ENCODE peak calls at places on chromosomes 1 and 21, in eight cellular contexts. V is activated CD8-positive, alpha-beta memory T cell treated with anti-CD3 and anti-CD28 coated beads for 24 hours; E is stimulated activated CD4-positive, alpha-beta T cell treated with anti-CD3 and anti-CD28 coated beads, Interleukin-12 subunit alpha, Interleukin-12 subunit beta, amount 100 ng/mL, for 48 hours; Y is activated naive CD4-positive, alpha-beta T cell treated with anti-CD3 and anti-CD28 coated beads, Interleukin-2, amount 50 U/mL, for 16 hours; R is CD14-positive monocyte; H is aorta; G is mucosa of gallbladder; L is CD4-positive, CD25-positive, alpha-beta regulatory T cell. C is an unnamed sample.

GRCh38 chr21:16517380-16517779 is 787.6 kb downstream of the USP25 start:
- DNase-seq in V (no peak), E (no peak), Y (no peak), R (no peak), H (no peak), G (no peak), L (no peak), C (no peak)

GRCh38 chr1:29706936-29707335 is 470.6 kb downstream of the PTPRU start:
- DNase-seq in V (no peak), E (peak; percentile 39), Y (no peak), R (no peak), H (peak; percentile 85), G (no peak), L (no peak), C (no peak)

GRCh38 chr21:26674324-26674723 is 101.2 kb upstream of the CYYR1 start:
- DNase-seq in V (no peak), E (no peak), Y (no peak), R (no peak), H (no peak), G (no peak), L (no peak), C (no peak)

GRCh38 chr1:26627959-26628358 is 67.9 kb upstream of the ARID1A start:
- DNase-seq in V (no peak), E (no peak), Y (no peak), R (no peak), H (no peak), G (no peak), L (no peak), C (no peak)

GRCh38 chr1:154812911-154813816 is 56.9 kb downstream of the KCNN3 start:
- DNase-seq in V (no peak), E (no peak), Y (no peak), R (no peak), H (no peak), G (no peak), L (no peak), C (no peak)

GRCh38 chr1:36699113-36699512 is 216.4 kb upstream of the CSF3R start:
- DNase-seq in V (no peak), E (no peak), Y (no peak), R (no peak), H (no peak), G (no peak), L (no peak), C (no peak)

GRCh38 chr1:32247983-32248889 is 1.2 kb downstream of the FAM167B start:
- DNase-seq in V (peak; percentile 91), E (peak; percentile 81), Y (peak; percentile 80), R (peak; percentile 70), H (peak; percentile 94), G (peak; percentile 82), L (peak; percentile 79), C (peak; percentile 76)

GRCh38 chr1:183956559-183957188 is 80.9 kb downstream of the COLGALT2 start:
- DNase-seq in V (peak; percentile 67), E (peak; percentile 10), Y (peak; percentile 29), R (peak; percentile 57), H (no peak), G (peak; percentile 44), L (peak; percentile 93), C (peak; percentile 81)

GRCh38 chr1:113951719-113952118 is 22.6 kb downstream of the HIPK1 start:
- DNase-seq in V (no peak), E (no peak), Y (no peak), R (no peak), H (no peak), G (no peak), L (no peak), C (no peak)

GRCh38 chr1:205410581-205411298 is 11.1 kb downstream of the LEMD1 start:
- DNase-seq in V (no peak), E (no peak), Y (no peak), R (no peak), H (no peak), G (no peak), L (no peak), C (no peak)

GRCh38 chr1:91687452-91687851 is 186.8 kb downstream of the CDC7 start:
- DNase-seq in V (no peak), E (no peak), Y (no peak), R (no peak), H (no peak), G (no peak), L (no peak), C (no peak)

GRCh38 chr1:244221961-244222360 is 170.9 kb downstream of the ZBTB18 start:
- DNase-seq in V (no peak), E (no peak), Y (no peak), R (no peak), H (no peak), G (no peak), L (no peak), C (no peak)

GRCh38 chr21:26965567-26966359 is 1.1 kb downstream of the ADAMTS5 start:
- DNase-seq in V (no peak), E (no peak), Y (no peak), R (peak; percentile 42), H (peak; percentile 87), G (peak; percentile 15), L (no peak), C (no peak)

GRCh38 chr21:38942617-38943245 is 137.0 kb downstream of the ETS2 start:
- DNase-seq in V (no peak), E (no peak), Y (no peak), R (no peak), H (no peak), G (no peak), L (no peak), C (no peak)

GRCh38 chr21:45550552-45551210 is 8.4 kb upstream of the SLC19A1 start:
- DNase-seq in V (peak; percentile 77), E (peak; percentile 48), Y (peak; percentile 46), R (peak; percentile 89), H (peak; percentile 73), G (no peak), L (peak; percentile 45), C (no peak)

GRCh38 chr1:232613752-232614381 is 16.1 kb downstream of the SIPA1L2 start:
- DNase-seq in V (no peak), E (no peak), Y (no peak), R (no peak), H (no peak), G (no peak), L (no peak), C (no peak)

GRCh38 chr1:161478985-161479384 is 26.3 kb upstream of the FCGR2A start:
- DNase-seq in V (no peak), E (no peak), Y (no peak), R (no peak), H (peak; percentile 46), G (no peak), L (no peak), C (no peak)